ENCODE peak calls at places on chromosomes 1 and 21, in four cellular contexts. X is kidney epithelial cell, Z is NCI-H446 treated with DMSO at 0.1 percent for 48 hours, G is type B pancreatic cell. V is an unnamed sample.

GRCh38 chr21:31518580-31518979 is 140.9 kb upstream of the SOD1 start:
- DNase-seq in X (no peak), Z (no peak), G (no peak), V (no peak)

GRCh38 chr1:160097196-160097910 is 1.1 kb downstream of the IGSF8 start:
- DNase-seq in X (no peak), Z (no peak), G (no peak), V (no peak)

GRCh38 chr1:110450928-110451327 is at the start of gene PROK1:
- DNase-seq in G (no peak), X (no peak), Z (no peak), V (no peak)

GRCh38 chr1:217273866-217274265 is 357.0 kb downstream of the GPATCH2 start:
- DNase-seq in G (no peak), Z (no peak), X (no peak), V (no peak)

GRCh38 chr1:54888080-54888733 is 1.2 kb upstream of the DHCR24 start:
- DNase-seq in X (no peak), Z (no peak), G (no peak), V (no peak)

GRCh38 chr1:100441651-100442050 is 89.3 kb downstream of the CDC14A start:
- DNase-seq in X (no peak), Z (no peak), G (no peak), V (no peak)

GRCh38 chr1:231631717-231632116 is 5.1 kb downstream of the DISC1 start:
- DNase-seq in Z (no peak), G (no peak), X (no peak), V (no peak)

GRCh38 chr1:48080343-48081255 is 83.4 kb upstream of the TRABD2B start:
- DNase-seq in X (no peak), Z (no peak), G (no peak), V (no peak)

GRCh38 chr1:41662061-41662655 is 177.7 kb upstream of the EDN2 start:
- DNase-seq in Z (no peak), X (no peak), G (no peak), V (no peak)

GRCh38 chr1:226656601-226657277 is 82.3 kb downstream of the ITPKB start:
- DNase-seq in X (no peak), G (no peak), Z (peak), V (no peak)

GRCh38 chr1:244863491-244864252 is 671 bp downstream of the HNRNPU start:
- DNase-seq in Z (no peak), X (no peak), G (peak), V (no peak)

GRCh38 chr21:32990666-32991065 is 35.1 kb upstream of the OLIG2 start:
- DNase-seq in Z (no peak), G (no peak), X (no peak), V (no peak)

V was measured in epithelial cell of proximal tubule.